ENCODE peak calls at places on chromosomes 13 and 19, in eight cellular contexts. M is fibroblast of lung, Y is heart right ventricle, U is RWPE1, Z is Calu3, Q is fibroblast of mammary gland, V is ovary, T is B cell. B is an unnamed sample.
A peak's percentile ranks its signal among the peaks of the same experiment; 100 is the strongest.

GRCh38 chr19:54415208-54415900 is at the start of gene TTYH1:
- DNase-seq in T (peak; percentile 87), U (no peak), Y (no peak), M (no peak), Z (no peak), V (no peak), Q (no peak), B (peak; percentile 41)

GRCh38 chr13:42996584-42996983 is 4.5 kb upstream of the EPSTI1 start:
- DNase-seq in T (no peak), Z (no peak), Q (peak; percentile 94), Y (no peak), U (peak; percentile 85), M (peak; percentile 84), V (no peak), B (no peak)

GRCh38 chr13:27643334-27644158 is 21.9 kb downstream of the POLR1D start:
- DNase-seq in Q (peak; percentile 36), U (no peak), T (no peak), V (no peak), Y (no peak), M (no peak), Z (no peak), B (no peak)

GRCh38 chr13:21684576-21684975 is 13.7 kb downstream of the FGF9 start:
- DNase-seq in U (no peak), T (no peak), Q (no peak), Y (no peak), Z (no peak), M (peak; percentile 14), V (no peak), B (no peak)

GRCh38 chr13:50543767-50544166 is 299.7 kb downstream of the DLEU7 start:
- DNase-seq in Q (peak; percentile 81), Z (no peak), Y (no peak), T (no peak), V (no peak), U (no peak), M (peak; percentile 94), B (no peak)

GRCh38 chr19:50838239-50838638 is 4.9 kb upstream of the KLK15 start:
- DNase-seq in U (no peak), Z (peak; percentile 27), Y (no peak), T (no peak), M (no peak), Q (no peak), V (no peak), B (no peak)

GRCh38 chr19:8607386-8607785 is 3.1 kb downstream of the ADAMTS10 start:
- DNase-seq in V (no peak), T (no peak), U (no peak), M (peak; percentile 33), Z (no peak), Y (peak; percentile 55), Q (peak; percentile 69), B (no peak)

GRCh38 chr13:99642006-99642405 is 140.7 kb downstream of the TM9SF2 start:
- DNase-seq in U (no peak), Y (no peak), T (no peak), Q (no peak), V (no peak), M (no peak), Z (no peak), B (no peak)

GRCh38 chr13:31167490-31167889 is 5.8 kb upstream of the HSPH1 start:
- DNase-seq in T (no peak), Z (no peak), U (no peak), V (no peak), Y (no peak), Q (peak; percentile 26), M (no peak), B (no peak)

GRCh38 chr19:10135551-10136334 is 16.0 kb upstream of the EIF3G start:
- DNase-seq in Z (no peak), Y (no peak), U (peak; percentile 62), T (no peak), V (no peak), Q (no peak), M (no peak), B (no peak)

GRCh38 chr13:80339841-80340642 is 884 bp downstream of the SPRY2 start:
- DNase-seq in U (peak; percentile 19), Y (peak; percentile 55), M (peak; percentile 28), Z (peak; percentile 6), Q (peak; percentile 36), T (peak; percentile 41), V (peak; percentile 46), B (peak; percentile 40)

GRCh38 chr19:52742516-52742915 is 7.7 kb upstream of the ZNF611 start:
- DNase-seq in Z (no peak), Y (no peak), T (no peak), V (no peak), M (no peak), Q (no peak), U (no peak), B (no peak)

GRCh38 chr13:113457510-113457909 is 4.2 kb upstream of the ADPRHL1 start:
- DNase-seq in T (no peak), Y (no peak), Q (no peak), M (peak; percentile 19), U (no peak), Z (no peak), V (no peak), B (no peak)

GRCh38 chr13:74288361-74288911 is 154.2 kb upstream of the KLF12 start:
- DNase-seq in Y (peak; percentile 35), M (peak; percentile 14), T (no peak), V (peak; percentile 14), Z (peak; percentile 1), Q (no peak), U (no peak), B (peak; percentile 19)

GRCh38 chr19:18841400-18841799 is 9.6 kb downstream of the UPF1 start:
- DNase-seq in Q (no peak), V (no peak), T (no peak), U (no peak), M (no peak), Z (no peak), Y (no peak), B (no peak)

GRCh38 chr13:100443998-100444328 is 144.6 kb downstream of the GGACT start:
- DNase-seq in U (no peak), Z (no peak), M (no peak), Q (no peak), T (no peak), Y (no peak), V (no peak), B (no peak)

GRCh38 chr19:50607874-50608785 is 31.6 kb downstream of the SYT3 start:
- DNase-seq in Y (peak; percentile 72), Q (peak; percentile 85), M (peak; percentile 42), Z (no peak), T (peak; percentile 83), V (peak; percentile 20), U (peak; percentile 81), B (peak; percentile 41)

GRCh38 chr13:24670927-24671326 is 9.3 kb upstream of the ATP12A start:
- DNase-seq in U (peak; percentile 18), Q (no peak), Z (peak; percentile 33), Y (no peak), V (no peak), M (no peak), T (no peak), B (no peak)

GRCh38 chr13:33119022-33119735 is 103.0 kb downstream of the KL start:
- DNase-seq in V (no peak), M (no peak), T (no peak), Q (no peak), Y (no peak), Z (no peak), U (no peak), B (no peak)

GRCh38 chr19:47315125-47315821 is 5.6 kb downstream of the C5AR1 start:
- DNase-seq in Y (no peak), Z (peak; percentile 87), V (peak; percentile 29), Q (peak; percentile 100), U (peak; percentile 94), M (peak; percentile 99), T (no peak), B (no peak)

GRCh38 chr13:37945651-37946575 is 76.3 kb upstream of the TRPC4 start:
- DNase-seq in Q (no peak), Z (no peak), M (no peak), V (no peak), T (no peak), Y (no peak), U (no peak), B (no peak)
- TF ChIP-seq CTCF in Q (no peak), Z (no peak), M (no peak), V (no peak), T (no peak), Y (no peak), U (no peak), B (no peak)

DNA sequence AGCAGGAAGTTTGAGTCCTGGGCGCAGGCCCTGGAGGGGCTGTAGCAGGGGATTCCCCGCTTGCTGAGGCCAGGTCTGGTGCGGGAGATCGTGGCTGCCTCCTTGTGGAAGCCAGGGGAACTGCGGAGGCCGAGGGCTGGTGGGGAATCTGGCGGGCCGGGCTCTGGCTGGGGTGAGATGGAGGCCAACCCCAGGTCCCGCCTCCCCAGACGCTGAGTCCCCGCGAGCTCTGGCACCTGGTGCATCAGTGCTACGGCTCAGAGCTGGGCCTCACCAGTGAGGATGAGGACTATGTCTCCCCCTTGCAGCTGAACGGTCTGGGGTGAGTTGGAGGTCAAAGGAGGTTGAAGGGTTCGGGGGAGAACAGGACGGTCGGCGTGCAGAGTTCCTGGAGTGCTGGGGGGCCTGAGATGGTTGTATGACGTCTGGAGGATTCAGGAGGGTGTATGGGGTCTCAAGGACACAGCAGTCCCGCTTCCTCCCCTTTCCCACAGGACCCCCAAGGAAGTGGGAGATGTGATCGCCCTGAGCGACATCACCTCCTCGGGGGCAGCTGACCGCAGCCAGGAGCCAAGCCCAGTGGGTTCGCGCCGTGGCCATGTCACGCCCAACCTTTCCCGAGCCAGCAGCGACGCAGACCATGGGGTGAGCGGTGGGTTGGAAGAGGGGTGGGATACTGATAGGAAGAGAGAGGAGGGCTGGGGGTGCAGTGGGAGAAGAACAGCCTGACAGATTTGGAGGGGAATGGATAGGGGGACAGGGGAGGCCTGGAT is 13.1 kb downstream of the GRAMD1A start:
- DNase-seq in Y (peak; percentile 81), Q (peak; percentile 61), M (peak; percentile 58), T (peak; percentile 93), Z (peak; percentile 86), V (peak; percentile 77), U (no peak), B (peak; percentile 82)
- TF ChIP-seq CTCF in Y (peak; percentile 95), Q (peak; percentile 92), M (peak; percentile 92), T (peak; percentile 97), Z (peak; percentile 98), V (peak; percentile 96), U (peak; percentile 66), B (peak; percentile 98)

DNA sequence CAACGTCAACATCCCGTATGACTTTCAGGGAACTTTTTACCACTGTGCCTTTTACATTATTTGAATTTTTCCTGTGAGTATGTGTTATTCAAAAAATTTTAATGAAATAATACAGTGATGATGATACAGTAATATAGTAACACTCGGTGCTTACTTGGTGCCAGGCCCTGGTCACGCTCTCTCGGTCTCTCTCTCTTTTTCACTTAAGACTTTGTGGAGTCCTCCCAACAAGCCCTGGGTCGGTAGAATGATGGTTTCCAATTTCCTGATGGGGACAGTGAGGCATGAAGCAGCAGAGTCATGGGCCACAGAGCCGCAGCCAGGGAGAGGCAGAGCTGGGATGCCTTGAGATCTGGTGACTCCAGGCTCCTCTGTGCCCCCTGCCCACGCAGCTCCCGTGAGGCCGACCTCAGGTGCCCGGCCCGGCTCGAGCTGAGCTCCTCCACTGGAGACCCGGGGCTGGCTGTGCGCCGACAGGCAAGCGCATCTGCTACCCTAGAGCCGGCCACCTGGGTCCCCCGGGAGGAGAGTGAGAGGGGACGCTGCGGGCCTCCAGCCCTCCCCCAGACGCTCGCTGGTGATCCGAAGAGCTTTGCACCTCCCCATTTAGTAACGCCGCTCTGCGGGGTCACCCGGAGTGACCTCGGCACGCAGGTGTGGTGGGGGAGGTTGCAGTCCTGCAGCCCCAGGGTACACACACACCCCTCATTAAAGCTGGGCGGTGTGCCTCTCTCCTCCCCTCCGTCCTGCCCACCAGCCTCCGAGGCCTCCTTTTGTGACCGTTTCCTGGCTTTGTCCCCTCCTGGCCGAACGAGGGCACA is 4.4 kb upstream of the SBK3 start:
- DNase-seq in T (no peak), V (no peak), M (peak; percentile 90), Z (peak; percentile 56), Q (peak; percentile 91), U (peak; percentile 76), Y (no peak), B (no peak)
- TF ChIP-seq CTCF in T (no peak), V (no peak), M (no peak), Z (no peak), Q (no peak), U (no peak), Y (no peak), B (no peak)

GRCh38 chr13:45737571-45738002 is 35.5 kb downstream of the CBY2 start:
- DNase-seq in T (no peak), Z (no peak), M (no peak), U (no peak), V (no peak), Y (no peak), Q (no peak), B (no peak)
- TF ChIP-seq CTCF in T (no peak), Z (no peak), M (no peak), U (no peak), V (no peak), Y (no peak), Q (peak; percentile 23), B (no peak)